ENCODE peak calls at places on chromosomes 2 and 18, in six cellular contexts. X, U, Q, G, N and R are unnamed samples.

GRCh38 chr18:9475643-9476580 is 599 bp downstream of the RALBP1 start:
- DNase-seq in U (peak), G (no peak), X (peak), Q (peak), N (no peak), R (peak)

GRCh38 chr2:44716131-44716530 is 225.4 kb upstream of the SIX3 start:
- DNase-seq in N (no peak), G (no peak), Q (no peak), U (peak), X (no peak), R (no peak)

GRCh38 chr2:199602896-199603482 is 145.2 kb upstream of the SATB2 start:
- DNase-seq in G (no peak), Q (no peak), U (no peak), X (peak), N (no peak), R (no peak)

GRCh38 chr2:70514612-70515055 is 39.0 kb downstream of the TGFA start:
- DNase-seq in N (no peak), U (no peak), G (no peak), X (peak), Q (no peak), R (no peak)

GRCh38 chr2:70011335-70011734 is 49.9 kb upstream of the ASPRV1 start:
- DNase-seq in N (no peak), Q (no peak), G (no peak), X (no peak), U (no peak), R (no peak)

GRCh38 chr2:159713691-159714585 is 1.6 kb downstream of the MARCHF7 start:
- DNase-seq in Q (no peak), N (no peak), U (peak), G (no peak), X (peak), R (no peak)

GRCh38 chr2:50546790-50547189 is 485.1 kb downstream of the NRXN1 start:
- DNase-seq in Q (no peak), U (no peak), N (no peak), G (no peak), X (no peak), R (no peak)

GRCh38 chr2:165610591-165611029 is 141.1 kb downstream of the CSRNP3 start:
- DNase-seq in X (no peak), U (no peak), Q (no peak), G (no peak), N (no peak), R (no peak)

GRCh38 chr2:88416016-88416663 is 36.4 kb downstream of the FOXI3 start:
- DNase-seq in G (no peak), X (peak), N (no peak), U (no peak), Q (no peak), R (no peak)

GRCh38 chr2:138818479-138818878 is 38.3 kb upstream of the NXPH2 start:
- DNase-seq in X (no peak), N (no peak), Q (no peak), G (no peak), U (no peak), R (no peak)

GRCh38 chr2:162475661-162476060 is 131.7 kb downstream of the GCA start:
- DNase-seq in Q (no peak), U (peak), N (no peak), G (no peak), X (no peak), R (no peak)

GRCh38 chr2:30653847-30654246 is 153.4 kb downstream of the CAPN13 start:
- DNase-seq in X (no peak), Q (no peak), U (peak), G (no peak), N (peak), R (no peak)

GRCh38 chr18:72530622-72531021 is 13.5 kb downstream of the CBLN2 start:
- DNase-seq in N (no peak), Q (no peak), X (peak), U (no peak), G (no peak), R (no peak)

GRCh38 chr18:48935433-48935774 is 15.4 kb downstream of the SMAD7 start:
- DNase-seq in Q (no peak), G (no peak), U (no peak), N (no peak), X (no peak), R (no peak)

GRCh38 chr18:48184118-48184517 is 225.1 kb downstream of the ZBTB7C start:
- DNase-seq in U (peak), X (no peak), Q (no peak), N (no peak), G (no peak), R (no peak)

GRCh38 chr2:195202163-195202845 is 454.7 kb upstream of the SLC39A10 start:
- DNase-seq in G (no peak), Q (no peak), X (no peak), U (peak), N (no peak), R (no peak)